ENCODE peak calls at places on chromosomes 16 and 17, in four cellular contexts. U, C, H and O are unnamed samples.

GRCh38 chr16:54201200-54201599 is 85.4 kb downstream of the IRX3 start:
- DNase-seq in H (no peak), C (no peak), U (no peak), O (no peak)

GRCh38 chr16:31118223-31119155 is 1.0 kb downstream of the KAT8 start:
- DNase-seq in C (no peak), H (no peak), U (peak), O (no peak)

GRCh38 chr17:65749479-65749878 is 188.0 kb upstream of the AXIN2 start:
- DNase-seq in C (no peak), U (no peak), H (no peak), O (no peak)

GRCh38 chr16:3774156-3774767 is 56.9 kb upstream of the TRAP1 start:
- DNase-seq in H (no peak), C (no peak), U (peak), O (no peak)

GRCh38 chr17:70394430-70394829 is 225.1 kb downstream of the KCNJ2 start:
- DNase-seq in C (no peak), H (no peak), U (no peak), O (no peak)

GRCh38 chr16:73846292-73846849 is 450.2 kb upstream of the PSMD7 start:
- DNase-seq in C (no peak), U (no peak), H (no peak), O (no peak)

GRCh38 chr16:19219836-19220235 is 51.8 kb downstream of the SYT17 start:
- DNase-seq in U (no peak), C (no peak), H (no peak), O (no peak)

GRCh38 chr16:17273142-17273561 is 197.6 kb downstream of the XYLT1 start:
- DNase-seq in C (peak), H (no peak), U (peak), O (no peak)

GRCh38 chr16:53817117-53817516 is 113.2 kb downstream of the FTO start:
- DNase-seq in H (no peak), C (no peak), U (peak), O (no peak)

GRCh38 chr17:70166571-70166970 is 2.8 kb upstream of the KCNJ2 start:
- DNase-seq in C (no peak), U (no peak), H (no peak), O (no peak)

GRCh38 chr16:50742521-50743150 is 750 bp downstream of the CYLD start:
- DNase-seq in U (no peak), H (peak), C (peak), O (no peak)

GRCh38 chr17:19470529-19471261 is 59.7 kb downstream of the RNF112 start:
- DNase-seq in H (no peak), U (no peak), C (no peak), O (no peak)

GRCh38 chr17:38538906-38539305 is 66.8 kb downstream of the SRCIN1 start:
- DNase-seq in C (no peak), U (no peak), H (no peak), O (no peak)

GRCh38 chr17:8801135-8801840 is 2.1 kb upstream of the MFSD6L start:
- DNase-seq in U (no peak), C (no peak), H (no peak), O (no peak)

GRCh38 chr17:17107891-17108680 is 65.8 kb downstream of the MPRIP start:
- DNase-seq in U (no peak), H (no peak), C (peak), O (no peak)

GRCh38 chr17:82320956-82321927 is 3.8 kb upstream of the CD7 start:
- DNase-seq in U (no peak), H (peak), C (peak), O (peak)

GRCh38 chr17:44086364-44087311 is 16.1 kb downstream of the G6PC3 start:
- DNase-seq in H (no peak), C (peak), U (peak), O (peak)

GRCh38 chr16:68399456-68399855 is 48.9 kb downstream of the SMPD3 start:
- DNase-seq in U (no peak), C (no peak), H (no peak), O (peak)

GRCh38 chr17:13995856-13996635 is 73.3 kb upstream of the COX10 start:
- DNase-seq in C (no peak), H (no peak), U (no peak), O (no peak)

GRCh38 chr17:75457047-75457654 is 716 bp downstream of the TMEM94 start:
- DNase-seq in U (peak), H (no peak), C (peak), O (peak)

GRCh38 chr16:2208772-2209171 is 1.9 kb downstream of the BRICD5 start:
- DNase-seq in U (no peak), C (no peak), H (no peak), O (no peak)

GRCh38 chr16:24729967-24730815 is 740 bp downstream of the TNRC6A start:
- DNase-seq in U (no peak), H (peak), C (peak), O (no peak)

GRCh38 chr17:69716571-69716970 is 302.1 kb downstream of the MAP2K6 start:
- DNase-seq in C (no peak), U (no peak), H (no peak), O (no peak)